ENCODE peak calls at places on chromosome 21, in seven cellular contexts. Q, C, W, J, E, B and K are unnamed samples.

GRCh38 chr21:20040768-20041167 is 957.4 kb upstream of the NCAM2 start:
- DNase-seq in C (no peak), J (no peak), E (no peak), W (no peak), B (no peak), Q (no peak), K (no peak)

GRCh38 chr21:17742181-17742580 is 77.0 kb downstream of the C21orf91 start:
- DNase-seq in E (no peak), Q (no peak), C (no peak), J (no peak), W (no peak), B (no peak), K (no peak)

GRCh38 chr21:14453964-14454641 is 71.2 kb upstream of the HSPA13 start:
- DNase-seq in Q (no peak), B (peak), C (no peak), W (no peak), E (no peak), J (no peak), K (no peak)

GRCh38 chr21:42873096-42873495 is 6.2 kb downstream of the WDR4 start:
- DNase-seq in B (no peak), J (no peak), Q (no peak), C (no peak), E (no peak), W (no peak), K (no peak)

GRCh38 chr21:31741116-31741515 is 9.2 kb upstream of the SCAF4 start:
- DNase-seq in J (no peak), Q (no peak), E (no peak), B (no peak), W (no peak), C (no peak), K (no peak)

GRCh38 chr21:39730418-39731107 is 14.4 kb upstream of the IGSF5 start:
- DNase-seq in W (no peak), Q (no peak), C (no peak), J (no peak), E (no peak), B (no peak), K (no peak)

GRCh38 chr21:39334611-39335010 is 14.3 kb downstream of the HMGN1 start:
- DNase-seq in W (no peak), Q (no peak), B (no peak), C (no peak), E (no peak), J (no peak), K (no peak)

GRCh38 chr21:26954591-26955214 is 12.2 kb downstream of the ADAMTS5 start:
- DNase-seq in B (no peak), E (no peak), W (no peak), J (no peak), Q (no peak), C (peak), K (no peak)

GRCh38 chr21:36381841-36382589 is 3.2 kb upstream of the CHAF1B start:
- DNase-seq in C (peak), B (no peak), J (peak), E (no peak), W (no peak), Q (no peak), K (peak)

GRCh38 chr21:38441153-38441552 is 57.1 kb downstream of the ERG start:
- DNase-seq in E (no peak), W (no peak), J (no peak), C (no peak), B (no peak), Q (no peak), K (no peak)

GRCh38 chr21:32958288-32958992 is 67.3 kb upstream of the OLIG2 start:
- DNase-seq in B (no peak), E (no peak), W (no peak), C (no peak), Q (peak), J (no peak), K (no peak)

DNA sequence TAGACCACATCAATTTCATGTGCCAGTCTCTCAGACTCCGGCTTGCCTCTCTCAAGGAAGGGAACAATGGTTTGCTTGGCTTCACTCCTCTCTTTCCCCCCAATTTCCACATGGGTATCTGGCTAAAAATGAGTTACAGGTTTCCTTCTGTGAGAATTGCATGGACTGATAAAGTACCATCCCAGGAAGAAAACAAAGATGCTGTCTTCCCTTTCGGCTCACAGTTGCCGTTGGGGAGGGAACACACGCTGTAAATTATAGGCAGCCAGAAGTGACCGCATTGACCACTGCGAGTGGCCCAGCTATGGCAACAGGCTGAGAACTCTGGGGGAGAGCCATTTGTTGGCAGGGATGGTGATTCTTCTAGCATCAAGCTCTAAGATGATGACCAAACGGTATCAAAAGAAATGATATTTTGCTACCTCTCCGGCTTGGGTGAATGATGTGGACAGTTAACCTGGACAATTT is 2.8 kb downstream of the RUNX1 start:
- DNase-seq in Q (no peak), B (no peak), E (no peak), C (no peak), J (no peak), W (no peak), K (no peak)
- H3K4me3 ChIP-seq in Q (no peak), B (no peak), E (no peak), C (no peak), J (no peak), W (no peak), K (no peak)

GRCh38 chr21:16072176-16072575 is 342.4 kb downstream of the USP25 start:
- DNase-seq in E (no peak), J (no peak), Q (no peak), W (no peak), B (no peak), C (peak), K (no peak)

GRCh38 chr21:16071761-16072160 is 342.0 kb downstream of the USP25 start:
- DNase-seq in C (no peak), W (no peak), J (no peak), B (no peak), E (no peak), Q (no peak), K (no peak)

GRCh38 chr21:16069713-16070112 is 339.9 kb downstream of the USP25 start:
- DNase-seq in C (peak), Q (no peak), E (no peak), J (peak), W (no peak), B (no peak), K (no peak)

GRCh38 chr21:16071082-16071481 is 341.3 kb downstream of the USP25 start:
- DNase-seq in Q (no peak), C (peak), J (no peak), W (no peak), E (peak), B (no peak), K (peak)

DNA sequence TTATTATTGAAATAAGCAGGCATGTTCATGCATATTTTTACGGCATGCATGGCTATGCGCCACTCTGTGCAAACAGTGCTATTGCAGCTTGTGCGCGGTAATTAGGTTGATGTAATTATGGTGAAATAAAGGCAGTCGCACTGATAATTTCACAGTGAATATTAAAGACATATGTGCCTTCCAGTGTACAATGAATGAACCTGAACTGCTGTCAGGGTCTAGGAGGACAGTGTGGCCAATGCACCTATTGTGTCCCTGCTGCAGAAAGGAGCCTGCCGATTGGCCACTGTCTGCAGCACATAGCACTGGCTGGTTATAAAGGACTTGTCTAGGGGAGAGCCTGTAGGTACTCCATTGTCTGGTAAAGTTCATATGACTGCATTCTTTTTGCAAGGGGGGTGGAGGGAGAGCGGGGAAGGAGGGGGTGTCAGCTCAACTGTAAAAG is 340.4 kb downstream of the USP25 start:
- DNase-seq in C (peak), W (no peak), E (peak), Q (no peak), J (no peak), B (no peak), K (peak)
- TF ChIP-seq CTCF in C (peak), W (no peak), E (peak), Q (no peak), J (no peak), B (no peak), K (peak)

GRCh38 chr21:45992311-45993209 is 11.0 kb downstream of the COL6A1 start:
- DNase-seq in Q (peak), E (peak), C (peak), W (no peak), B (no peak), J (no peak), K (no peak)
- H3K4me3 ChIP-seq in Q (no peak), E (no peak), C (no peak), W (no peak), B (no peak), J (no peak), K (no peak)

DNA sequence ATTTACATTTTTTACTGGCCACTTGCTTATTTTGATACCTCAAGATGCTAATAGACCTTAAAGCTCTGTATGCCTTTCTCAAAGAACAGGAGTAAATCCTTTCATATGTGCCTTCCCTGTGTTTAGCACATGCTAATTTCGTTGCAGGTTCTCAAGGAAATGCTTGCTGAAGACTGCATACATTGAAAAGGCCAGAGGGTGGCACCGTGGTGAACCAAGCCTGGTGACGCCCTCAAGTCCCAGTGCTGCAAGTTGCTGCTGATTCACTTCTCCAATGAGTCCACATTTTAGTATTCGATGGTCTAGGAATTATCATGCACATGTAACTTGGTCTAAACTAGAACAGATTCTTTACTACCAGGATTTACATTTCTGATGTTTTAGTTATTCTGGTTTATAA is 94.1 kb downstream of the CLDN17 start:
- DNase-seq in W (no peak), Q (peak), C (peak), J (no peak), E (no peak), B (peak), K (peak)
- TF ChIP-seq CTCF in W (no peak), Q (peak), C (peak), J (no peak), E (no peak), B (peak), K (peak)

GRCh38 chr21:45776971-45777370 is 133.4 kb downstream of the PCBP3 start:
- DNase-seq in C (no peak), W (no peak), B (no peak), E (no peak), Q (no peak), J (no peak), K (no peak)

GRCh38 chr21:45781741-45782140 is 138.2 kb downstream of the PCBP3 start:
- DNase-seq in J (no peak), W (no peak), B (no peak), C (no peak), Q (no peak), E (no peak), K (no peak)

GRCh38 chr21:45778686-45779085 is 135.2 kb downstream of the PCBP3 start:
- DNase-seq in E (no peak), J (no peak), Q (no peak), W (no peak), B (no peak), C (no peak), K (no peak)

GRCh38 chr21:45779226-45779625 is 135.7 kb downstream of the PCBP3 start:
- DNase-seq in J (no peak), W (no peak), C (no peak), B (no peak), E (no peak), Q (no peak), K (no peak)

DNA sequence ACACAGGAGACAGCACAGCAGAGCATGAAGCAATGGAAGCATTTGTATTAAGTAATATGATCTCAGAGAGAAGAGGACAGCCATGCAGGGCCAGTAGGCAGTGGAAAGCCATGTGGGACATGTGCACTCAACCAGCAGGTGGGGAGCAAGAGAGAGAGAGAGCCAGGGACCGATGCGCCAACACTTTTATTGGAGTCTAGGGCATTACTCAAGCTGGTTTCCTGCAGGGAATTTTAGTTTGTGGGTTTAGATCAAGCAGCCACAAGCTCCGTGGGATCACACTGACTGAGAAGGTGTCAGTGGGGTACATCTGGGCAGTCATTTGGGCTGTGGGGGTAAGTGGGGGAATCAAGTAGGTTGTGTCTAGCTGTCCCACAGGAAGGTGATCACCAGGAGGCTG is 137.1 kb downstream of the PCBP3 start:
- DNase-seq in J (no peak), W (no peak), Q (no peak), E (no peak), B (no peak), C (no peak), K (no peak)
- H3K4me3 ChIP-seq in J (no peak), W (no peak), Q (no peak), E (no peak), B (no peak), C (no peak), K (no peak)

DNA sequence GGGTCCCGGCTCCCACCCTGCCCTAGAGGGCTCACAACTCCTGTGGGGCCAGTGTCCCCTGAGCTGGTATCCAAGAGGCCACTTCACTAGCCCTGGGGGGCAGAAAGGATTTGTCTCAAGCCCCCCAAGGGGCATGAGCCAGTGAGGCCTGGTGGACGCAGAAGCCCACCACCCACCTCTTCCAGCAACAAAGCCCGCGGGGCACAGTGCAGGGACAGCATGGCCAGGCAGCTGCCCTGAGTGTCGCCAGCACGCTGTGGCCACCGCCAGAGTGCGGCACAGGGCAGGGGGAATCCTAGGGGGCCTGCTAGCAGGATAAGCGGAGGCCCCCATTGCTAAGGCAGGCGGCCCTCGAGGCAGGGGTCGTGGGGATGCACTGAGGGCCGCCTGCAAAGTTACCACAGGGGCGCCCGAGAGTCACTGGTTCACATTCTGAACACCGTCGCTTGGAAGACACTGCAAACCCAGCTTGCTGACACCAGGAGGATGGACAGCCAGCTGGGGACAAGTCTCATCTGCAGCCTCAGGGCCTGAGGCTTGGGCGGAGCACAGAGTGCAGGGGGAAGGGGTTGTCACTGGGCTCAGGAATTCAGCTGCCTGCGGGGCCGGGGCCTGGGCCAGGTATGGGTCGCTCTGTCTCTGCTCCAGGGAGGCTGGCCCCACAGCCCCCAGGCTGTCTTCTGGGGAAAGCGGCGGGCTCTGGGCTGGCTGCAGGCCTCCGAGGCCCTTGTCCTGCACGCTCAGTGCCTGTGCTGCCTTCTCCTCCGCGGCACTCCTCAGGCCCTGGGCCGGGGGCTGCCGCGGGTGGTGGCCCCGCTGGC is 26.8 kb downstream of the SLC19A1 start:
- DNase-seq in J (no peak), B (no peak), Q (peak), E (no peak), C (no peak), W (no peak), K (no peak)
- TF ChIP-seq CTCF in J (no peak), B (no peak), Q (peak), E (no peak), C (no peak), W (no peak), K (no peak)

GRCh38 chr21:41371698-41372030 is 9.8 kb downstream of the MX2 start:
- DNase-seq in C (no peak), B (no peak), E (no peak), W (no peak), Q (no peak), J (no peak), K (no peak)

GRCh38 chr21:41370840-41371697 is 9.2 kb downstream of the MX2 start:
- DNase-seq in E (peak), B (no peak), Q (peak), J (no peak), W (no peak), C (peak), K (peak)

GRCh38 chr21:41368361-41369104 is 6.7 kb downstream of the MX2 start:
- DNase-seq in E (no peak), B (no peak), J (no peak), W (no peak), Q (no peak), C (no peak), K (no peak)

GRCh38 chr21:41369105-41369914 is 7.5 kb downstream of the MX2 start:
- DNase-seq in E (no peak), B (peak), C (peak), Q (peak), W (no peak), J (no peak), K (no peak)

GRCh38 chr21:41369915-41370839 is 8.3 kb downstream of the MX2 start:
- DNase-seq in C (no peak), W (no peak), B (no peak), J (no peak), Q (no peak), E (peak), K (no peak)
- H3K4me3 ChIP-seq in C (no peak), W (no peak), B (no peak), J (no peak), Q (no peak), E (no peak), K (no peak)

DNA sequence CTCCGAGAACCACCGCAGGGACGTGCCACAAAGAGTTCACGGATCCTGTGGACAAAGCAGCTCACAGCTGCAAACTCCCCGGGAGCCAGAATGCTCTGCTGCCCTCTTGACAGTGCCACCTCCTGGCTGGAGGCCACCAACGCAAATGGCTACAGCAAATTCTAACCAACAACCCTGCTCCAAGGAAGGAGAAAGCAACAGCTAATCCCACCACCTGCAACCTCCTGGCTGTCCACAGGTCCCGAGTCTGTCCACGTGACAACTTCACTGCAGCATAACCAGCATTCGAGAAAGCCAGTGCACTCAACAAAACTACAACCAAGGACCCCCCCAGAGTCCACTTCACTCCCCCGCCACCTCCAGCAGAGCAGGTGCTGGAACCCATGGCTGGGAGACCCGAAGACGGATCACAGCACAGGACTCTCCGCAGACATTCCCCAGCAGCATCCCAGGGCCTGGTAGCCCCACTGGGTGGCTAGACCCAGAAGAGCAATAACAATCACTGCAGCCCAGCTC is 17.3 kb downstream of the POFUT2 start:
- DNase-seq in W (no peak), J (no peak), Q (peak), C (no peak), B (no peak), E (peak), K (no peak)
- TF ChIP-seq CTCF in W (no peak), J (peak), Q (peak), C (peak), B (peak), E (no peak), K (no peak)